ENCODE peak calls at places on chromosomes 7 and 10, in ten cellular contexts. S is foreskin fibroblast; C is smooth muscle cell of the brain vasculature; F is activated T-cell treated with anti-CD3 and anti-CD28 coated beads, Interleukin-2, amount 50 U/mL, for 72 hours; N is hypothalamus; V is iris pigment epithelial cell; D is posterior vena cava; U is HuH-7.5; A is AG08395; G is pulmonary artery endothelial cell. L is an unnamed sample.
A peak's percentile ranks its signal among the peaks of the same experiment; 100 is the strongest.

GRCh38 chr7:786472-787255 is 45.6 kb upstream of the SUN1 start:
- DNase-seq in S (peak; percentile 79), C (no peak), F (peak; percentile 77), N (peak; percentile 71), V (peak; percentile 37), D (peak; percentile 92), U (peak; percentile 96), A (peak; percentile 89), G (no peak), L (peak; percentile 75)

GRCh38 chr10:31645786-31646185 is 282.8 kb downstream of the ARHGAP12 start:
- DNase-seq in S (peak; percentile 14), C (no peak), F (no peak), N (no peak), V (peak; percentile 36), D (no peak), U (no peak), A (no peak), G (no peak), L (no peak)

GRCh38 chr10:36248314-36248981 is 606.4 kb upstream of the FZD8 start:
- DNase-seq in S (no peak), C (no peak), F (no peak), N (no peak), V (no peak), D (no peak), U (no peak), A (peak; percentile 4), G (no peak), L (no peak)

GRCh38 chr10:2921956-2922680 is 145.2 kb upstream of the PFKP start:
- DNase-seq in S (no peak), C (no peak), F (no peak), N (no peak), V (peak; percentile 9), D (no peak), U (no peak), A (no peak), G (no peak), L (no peak)

GRCh38 chr10:66654861-66655260 is 271.0 kb upstream of the LRRTM3 start:
- DNase-seq in S (no peak), C (no peak), F (no peak), N (no peak), V (peak; percentile 42), D (no peak), U (no peak), A (no peak), G (no peak), L (no peak)

GRCh38 chr10:71748671-71749191 is 24.6 kb downstream of the VSIR start:
- DNase-seq in S (peak; percentile 53), C (no peak), F (peak; percentile 80), N (peak; percentile 45), V (no peak), D (peak; percentile 93), U (no peak), A (no peak), G (no peak), L (no peak)

GRCh38 chr7:12638851-12639467 is 48.5 kb upstream of the ARL4A start:
- DNase-seq in S (peak; percentile 50), C (no peak), F (no peak), N (no peak), V (peak; percentile 38), D (no peak), U (no peak), A (peak; percentile 40), G (no peak), L (peak; percentile 14)

GRCh38 chr7:128954830-128955797 is 17.4 kb downstream of the IRF5 start:
- DNase-seq in S (peak; percentile 89), C (no peak), F (no peak), N (no peak), V (peak; percentile 63), D (no peak), U (no peak), A (peak; percentile 88), G (no peak), L (no peak)

GRCh38 chr7:42831051-42831952 is 80.6 kb downstream of the C7orf25 start:
- DNase-seq in S (peak; percentile 72), C (no peak), F (no peak), N (peak; percentile 56), V (peak; percentile 68), D (no peak), U (no peak), A (peak; percentile 55), G (no peak), L (peak; percentile 56)

GRCh38 chr7:151416135-151416740 is 6.4 kb upstream of the WDR86 start:
- DNase-seq in S (no peak), C (no peak), F (no peak), N (no peak), V (no peak), D (no peak), U (no peak), A (no peak), G (no peak), L (no peak)

L was measured in HEK293T.